ENCODE peak calls at places on chromosomes 1 and 21, in four cellular contexts. One of them, this sample, is unnamed.

GRCh38 chr1:186272486-186272885 is 102.6 kb downstream of the TPR start:
- DNase-seq in WTC11: no peak
- DNase-seq in K562: no peak
- DNase-seq in HepG2: no peak
- DNase-seq in this sample: no peak

GRCh38 chr1:207702317-207702716 is 49.5 kb upstream of the CD46 start:
- DNase-seq in WTC11: no peak
- DNase-seq in K562: no peak
- DNase-seq in HepG2: no peak
- DNase-seq in this sample: no peak

GRCh38 chr1:103516693-103517092 is 8.8 kb upstream of the RNPC3 start:
- DNase-seq in WTC11: no peak
- DNase-seq in K562: no peak
- DNase-seq in HepG2: no peak
- DNase-seq in this sample: no peak

GRCh38 chr1:26538480-26539412 is 9.2 kb downstream of the RPS6KA1 start:
- DNase-seq in WTC11: peak; percentile 65
- DNase-seq in K562: peak; percentile 80
- DNase-seq in HepG2: peak; percentile 41
- DNase-seq in this sample: peak; percentile 70

GRCh38 chr1:188463919-188464318 is 1635.2 kb downstream of the PLA2G4A start:
- DNase-seq in WTC11: no peak
- DNase-seq in K562: no peak
- DNase-seq in HepG2: no peak
- DNase-seq in this sample: no peak

GRCh38 chr1:193662030-193662429 is 475.6 kb upstream of the B3GALT2 start:
- DNase-seq in WTC11: no peak
- DNase-seq in K562: no peak
- DNase-seq in HepG2: no peak
- DNase-seq in this sample: no peak

GRCh38 chr1:203672354-203672753 is 45.7 kb downstream of the ATP2B4 start:
- DNase-seq in WTC11: no peak
- DNase-seq in K562: no peak
- DNase-seq in HepG2: no peak
- DNase-seq in this sample: no peak

GRCh38 chr1:203074610-203075009 is 11.2 kb downstream of the MYOG start:
- DNase-seq in WTC11: no peak
- DNase-seq in K562: no peak
- DNase-seq in HepG2: no peak
- DNase-seq in this sample: no peak

DNA sequence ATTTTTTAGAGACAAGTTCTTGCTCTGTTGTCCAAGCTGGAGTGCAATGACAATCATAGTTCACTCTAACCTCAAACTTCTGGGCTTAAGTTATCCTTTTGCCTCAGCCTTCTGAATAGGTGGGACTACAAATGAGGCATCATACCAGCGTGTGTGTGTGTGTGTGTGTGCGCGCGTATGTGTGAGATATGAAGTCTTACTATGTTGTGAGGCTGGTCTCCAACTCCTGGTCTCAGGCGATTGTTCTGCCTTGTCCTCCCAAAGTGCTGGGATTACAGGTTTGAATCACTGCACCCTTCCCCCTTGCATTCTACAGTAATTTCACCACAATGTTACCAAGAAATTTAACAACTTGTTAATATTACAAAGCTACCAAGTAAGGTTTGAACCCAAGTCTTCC is 688 bp upstream of the GBP2 start:
- DNase-seq in WTC11: no peak
- DNase-seq in K562: no peak
- DNase-seq in HepG2: no peak
- DNase-seq in this sample: no peak
- TF ChIP-seq SP1 in WTC11: no peak
- TF ChIP-seq SP1 in K562: no peak
- TF ChIP-seq SP1 in HepG2: no peak
- TF ChIP-seq SP1 in this sample: no peak

GRCh38 chr1:82377201-82377884 is 576.6 kb downstream of the ADGRL2 start:
- DNase-seq in WTC11: no peak
- DNase-seq in K562: no peak
- DNase-seq in HepG2: no peak
- DNase-seq in this sample: no peak
- TF ChIP-seq ELF4 in WTC11: no peak
- TF ChIP-seq ELF4 in K562: no peak
- TF ChIP-seq ELF4 in HepG2: no peak
- TF ChIP-seq ELF4 in this sample: no peak

GRCh38 chr1:94298861-94299260 is 61.5 kb upstream of the ARHGAP29 start:
- DNase-seq in WTC11: no peak
- DNase-seq in K562: no peak
- DNase-seq in HepG2: peak; percentile 65
- DNase-seq in this sample: no peak
- TF ChIP-seq SP1 in WTC11: no peak
- TF ChIP-seq SP1 in K562: no peak
- TF ChIP-seq SP1 in HepG2: no peak
- TF ChIP-seq SP1 in this sample: no peak

DNA sequence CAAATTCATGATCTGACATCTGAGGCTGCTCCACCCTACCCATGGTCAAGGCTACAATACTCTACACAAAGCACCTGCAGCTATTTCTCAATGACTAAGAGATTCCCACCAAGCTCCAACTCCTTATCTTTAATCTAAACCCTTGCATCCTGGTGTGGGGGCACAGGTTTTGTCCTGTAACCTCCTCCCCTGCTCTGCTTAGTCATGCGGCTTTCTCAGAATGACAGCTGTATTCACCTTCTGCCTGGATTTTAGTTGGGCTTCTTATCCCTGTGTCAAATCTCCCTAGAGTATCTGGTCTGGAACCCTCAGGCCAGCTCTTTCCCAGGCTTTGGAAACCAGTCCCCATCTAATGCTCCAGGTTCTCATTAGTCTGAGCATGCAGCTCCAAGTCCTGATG is 159.0 kb downstream of the BARHL2 start:
- DNase-seq in WTC11: no peak
- DNase-seq in K562: peak; percentile 31
- DNase-seq in HepG2: no peak
- DNase-seq in this sample: peak; percentile 16
- TF ChIP-seq ELF4 in WTC11: no peak
- TF ChIP-seq ELF4 in K562: no peak
- TF ChIP-seq ELF4 in HepG2: no peak
- TF ChIP-seq ELF4 in this sample: no peak

GRCh38 chr21:39095681-39096080 is 87.6 kb downstream of the PSMG1 start:
- DNase-seq in WTC11: no peak
- DNase-seq in K562: no peak
- DNase-seq in HepG2: no peak
- DNase-seq in this sample: no peak
- TF ChIP-seq SP1 in WTC11: no peak
- TF ChIP-seq SP1 in K562: no peak
- TF ChIP-seq SP1 in HepG2: no peak
- TF ChIP-seq SP1 in this sample: no peak

DNA sequence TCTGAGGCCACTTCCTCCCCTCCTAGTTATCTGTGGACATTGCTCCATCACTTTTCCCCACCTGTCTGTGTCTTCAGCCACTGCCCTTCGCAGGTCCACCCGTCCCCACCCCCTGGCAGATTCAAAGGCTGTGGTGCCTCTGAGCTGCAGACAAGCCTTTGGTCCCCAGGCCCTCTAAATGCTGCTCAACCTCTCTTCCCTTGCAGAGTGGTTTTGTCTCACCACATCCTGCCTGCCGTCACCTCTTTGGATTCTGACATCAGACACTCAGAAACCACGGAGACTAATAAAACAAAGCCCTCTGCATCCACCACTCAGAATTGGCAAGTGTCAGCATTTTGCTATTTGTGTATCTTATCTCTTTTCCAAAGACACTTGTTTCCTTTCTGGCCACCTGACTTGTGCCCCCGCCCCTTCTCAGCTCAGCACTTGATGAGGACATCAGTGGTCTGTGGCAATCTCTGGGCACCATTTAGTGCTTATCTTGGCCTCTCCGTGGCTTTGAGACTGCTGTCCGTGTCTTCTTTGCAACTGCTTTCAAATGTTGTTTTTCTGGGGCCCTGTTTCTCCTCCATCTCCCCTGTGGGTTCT is 7.7 kb downstream of the CNIH3 start:
- DNase-seq in WTC11: no peak
- DNase-seq in K562: no peak
- DNase-seq in HepG2: no peak
- DNase-seq in this sample: no peak
- TF ChIP-seq ELF4 in WTC11: no peak
- TF ChIP-seq ELF4 in K562: no peak
- TF ChIP-seq ELF4 in HepG2: no peak
- TF ChIP-seq ELF4 in this sample: no peak